ENCODE peak calls at places on chromosomes 11 and 22, in seven cellular contexts. C is cardiac muscle cell; N is effector memory CD4-positive, alpha-beta T cell; V is PC-9; M is transverse colon; Y is CD8-positive, alpha-beta memory T cell; Q is CD8-positive, alpha-beta T cell. G is an unnamed sample.

GRCh38 chr11:404551-405264 is 10.1 kb downstream of the SIGIRR start:
- DNase-seq in Q (no peak), C (no peak), V (no peak), N (no peak), Y (no peak), M (no peak), G (peak; percentile 74)

GRCh38 chr22:50114221-50114981 is 24.6 kb downstream of the MOV10L1 start:
- DNase-seq in C (peak; percentile 88), V (no peak), Y (no peak), M (no peak), N (no peak), Q (no peak), G (no peak)

GRCh38 chr22:47151490-47151889 is 389.0 kb downstream of the TBC1D22A start:
- DNase-seq in Q (no peak), C (peak; percentile 42), N (no peak), Y (no peak), M (no peak), V (no peak), G (no peak)

GRCh38 chr11:65709661-65710060 is 2.4 kb upstream of the KAT5 start:
- DNase-seq in C (peak; percentile 61), V (no peak), N (no peak), Y (no peak), M (no peak), Q (no peak), G (peak; percentile 13)

GRCh38 chr11:28383471-28383870 is 275.3 kb downstream of the METTL15 start:
- DNase-seq in V (no peak), N (no peak), M (no peak), C (no peak), Q (no peak), Y (no peak), G (no peak)

GRCh38 chr11:27524155-27524554 is 17.6 kb upstream of the LIN7C start:
- DNase-seq in Q (no peak), Y (no peak), C (peak; percentile 40), V (no peak), N (no peak), M (no peak), G (no peak)

GRCh38 chr22:47094861-47095330 is 332.4 kb downstream of the TBC1D22A start:
- DNase-seq in N (no peak), V (peak; percentile 52), C (peak; percentile 51), Y (no peak), M (no peak), Q (no peak), G (no peak)

GRCh38 chr11:133832096-133833081 is 12.9 kb downstream of the SPATA19 start:
- DNase-seq in N (no peak), C (no peak), V (no peak), Y (no peak), M (no peak), Q (no peak), G (no peak)

GRCh38 chr11:102462610-102463009 is 10.0 kb upstream of the TMEM123 start:
- DNase-seq in M (no peak), Q (no peak), Y (no peak), C (no peak), V (no peak), N (no peak), G (no peak)

GRCh38 chr11:34433899-34434298 is 4.8 kb upstream of the CAT start:
- DNase-seq in N (no peak), Y (no peak), C (no peak), V (peak; percentile 23), M (no peak), Q (no peak), G (no peak)

GRCh38 chr22:30212363-30212995 is 34.1 kb downstream of the LIF start:
- DNase-seq in C (peak; percentile 90), Y (no peak), Q (no peak), N (no peak), V (peak; percentile 100), M (peak; percentile 29), G (peak; percentile 83)

GRCh38 chr22:35138521-35138920 is 72.6 kb downstream of the ISX start:
- DNase-seq in C (no peak), V (no peak), Y (no peak), M (peak; percentile 25), Q (no peak), N (no peak), G (peak; percentile 10)

DNA sequence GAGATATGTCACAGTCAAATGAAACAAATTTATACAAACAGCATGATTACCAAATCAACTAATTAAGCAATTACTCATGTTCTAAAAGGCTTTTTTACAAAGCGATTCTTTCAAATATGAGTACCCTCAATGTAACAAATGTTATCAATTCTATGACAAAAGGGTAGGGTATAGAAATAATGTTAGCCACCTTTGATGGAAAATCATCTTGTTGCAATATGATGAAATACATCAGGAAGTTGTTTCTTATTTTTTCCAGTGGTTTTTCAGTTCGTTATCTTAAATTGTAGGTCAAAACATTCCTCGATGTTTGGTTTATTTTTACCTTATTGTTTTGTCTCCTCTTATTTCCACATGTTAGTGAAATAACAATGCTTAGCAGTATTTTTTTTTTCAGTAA is 6.5 kb downstream of the ARHGEF12 start:
- DNase-seq in Y (no peak), V (no peak), C (no peak), N (no peak), M (no peak), Q (no peak), G (no peak)
- H3K4me1 ChIP-seq in Y (peaks cover 34% of the 10 kb centered on the region), V (peaks cover 63% of the 10 kb centered on the region), C (peaks cover 78% of the 10 kb centered on the region), N (peaks cover 20% of the 10 kb centered on the region), M (peaks cover 52% of the 10 kb centered on the region), Q (peaks cover 26% of the 10 kb centered on the region), G (peaks cover 60% of the 10 kb centered on the region)

GRCh38 chr11:75346296-75346695 is 5.2 kb downstream of the ARRB1 start:
- DNase-seq in V (no peak), Y (no peak), N (no peak), C (no peak), Q (no peak), M (no peak), G (no peak)
- H3K4me1 ChIP-seq in V (peaks cover 93% of the 10 kb centered on the region), Y (peaks cover 97% of the 10 kb centered on the region), N (peaks cover 56% of the 10 kb centered on the region), C (peaks cover 38% of the 10 kb centered on the region), Q (peaks cover 94% of the 10 kb centered on the region), M (peaks cover 91% of the 10 kb centered on the region), G (peaks cover 80% of the 10 kb centered on the region)

DNA sequence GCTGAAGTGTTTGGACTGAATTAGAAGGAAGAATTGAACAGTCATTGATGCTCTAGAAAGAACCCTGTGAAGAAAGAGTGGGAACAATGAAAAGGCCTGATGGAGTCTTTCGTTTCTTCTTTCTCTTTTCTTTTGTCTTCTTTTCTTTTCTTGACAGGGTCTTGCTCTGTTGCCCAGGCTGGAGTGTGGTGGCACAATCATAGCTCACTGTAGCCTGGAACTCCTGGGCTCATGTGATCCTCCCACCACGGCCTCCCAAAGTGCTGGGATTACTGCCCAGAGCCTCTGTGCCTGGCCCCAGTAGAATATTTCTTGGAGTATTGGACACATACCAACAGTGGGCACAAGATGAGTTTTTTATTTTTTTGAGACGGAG is 1.1 kb downstream of the FEN1 start:
- DNase-seq in M (no peak), Y (no peak), Q (no peak), C (no peak), V (no peak), N (no peak), G (peak; percentile 13)
- H3K4me1 ChIP-seq in M (peaks cover 21% of the 10 kb centered on the region), Y (peaks cover 17% of the 10 kb centered on the region), Q (peaks cover 15% of the 10 kb centered on the region), C (peaks cover 11% of the 10 kb centered on the region), V (peaks cover 20% of the 10 kb centered on the region), N (peaks cover 17% of the 10 kb centered on the region), G (peaks cover 10% of the 10 kb centered on the region)

GRCh38 chr22:40818192-40818746 is 877 bp downstream of the SLC25A17 start:
- DNase-seq in C (no peak), Y (no peak), Q (peak; percentile 13), M (no peak), V (no peak), N (no peak), G (no peak)
- H3K4me1 ChIP-seq in C (peaks cover 4% of the 10 kb centered on the region), Y (peaks cover 23% of the 10 kb centered on the region), Q (peaks cover 18% of the 10 kb centered on the region), M (peaks cover 22% of the 10 kb centered on the region), V (peaks cover 20% of the 10 kb centered on the region), N (peaks cover 7% of the 10 kb centered on the region), G (peaks cover 29% of the 10 kb centered on the region)

DNA sequence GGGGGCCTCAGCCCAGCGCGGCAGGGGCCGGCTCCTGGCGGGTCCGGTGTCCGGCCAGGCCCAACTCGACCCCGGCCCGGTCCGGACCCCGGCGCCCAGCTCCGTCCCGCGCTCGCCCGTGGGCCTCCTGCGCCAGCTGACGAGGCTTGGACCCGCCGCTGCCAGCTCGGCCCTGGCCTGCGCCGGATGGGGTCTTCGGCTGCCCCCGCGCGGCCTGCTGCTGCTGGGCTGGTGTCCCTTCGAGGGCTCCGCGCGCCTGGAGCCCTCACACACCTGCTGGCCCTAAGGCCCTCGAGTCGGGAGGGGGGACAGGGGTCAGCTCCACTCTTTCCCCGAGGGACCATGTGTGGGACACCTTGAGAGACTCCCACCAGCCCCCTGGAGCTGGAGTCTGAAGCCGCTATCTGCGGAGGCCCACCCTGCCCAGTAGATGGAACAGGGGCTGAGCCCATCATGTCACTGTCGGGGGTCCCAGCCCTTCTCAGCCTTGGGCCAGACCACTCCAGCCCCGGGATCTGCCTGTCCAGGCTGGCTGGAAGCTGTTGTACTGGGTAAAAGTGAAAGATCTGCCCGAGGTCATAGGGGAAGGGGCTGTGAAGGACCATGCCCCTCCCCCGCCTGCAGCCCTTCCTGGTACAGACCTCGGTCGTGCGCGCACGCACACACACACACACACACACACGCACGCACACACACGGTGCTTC is 768 bp upstream of the CDKN1C start:
- DNase-seq in C (peak; percentile 57), Y (no peak), N (no peak), Q (no peak), M (no peak), V (no peak), G (peak; percentile 91)
- H3K4me1 ChIP-seq in C (peaks cover 12% of the 10 kb centered on the region), Y (peaks cover 19% of the 10 kb centered on the region), N (peaks cover 19% of the 10 kb centered on the region), Q (peaks cover 23% of the 10 kb centered on the region), M (peaks cover 37% of the 10 kb centered on the region), V (no peaks in the 10 kb centered on the region), G (peaks cover 61% of the 10 kb centered on the region)

DNA sequence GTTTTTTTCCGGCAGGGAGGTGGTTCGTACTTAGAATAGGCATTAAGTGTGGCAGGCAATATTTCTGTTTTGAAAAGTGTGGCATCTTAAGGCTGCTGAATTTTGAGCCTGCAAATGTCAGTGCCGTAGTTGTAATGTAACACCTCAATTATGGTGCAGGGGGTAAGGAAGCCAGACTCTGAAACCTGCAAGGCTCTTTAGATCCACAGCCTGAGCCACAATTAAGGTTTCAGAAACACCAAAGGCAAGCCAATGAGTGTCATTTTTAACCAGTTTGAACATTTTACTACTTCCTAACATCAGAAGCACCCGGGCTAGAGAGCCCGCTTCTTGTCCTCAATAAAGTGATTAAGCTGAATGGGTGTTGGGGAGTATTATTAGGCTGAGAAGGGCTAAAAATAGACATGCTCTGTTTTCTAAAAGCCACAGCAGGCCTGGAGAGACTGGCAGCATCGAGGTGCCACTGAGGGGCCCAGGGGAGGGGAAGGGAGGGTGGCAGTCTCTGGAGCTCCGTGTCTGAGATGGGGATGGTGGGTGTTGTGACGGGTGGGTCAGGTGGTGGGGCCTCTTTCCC is 113.4 kb downstream of the ZBTB16 start:
- DNase-seq in N (no peak), C (no peak), M (no peak), V (no peak), Q (no peak), Y (no peak), G (no peak)
- H3K4me1 ChIP-seq in N (peaks cover 52% of the 10 kb centered on the region), C (peaks cover 51% of the 10 kb centered on the region), M (peaks cover 100% of the 10 kb centered on the region), V (no peaks in the 10 kb centered on the region), Q (peaks cover 73% of the 10 kb centered on the region), Y (peaks cover 78% of the 10 kb centered on the region), G (peaks cover 83% of the 10 kb centered on the region)

G was measured in spleen.